ENCODE peak calls at places on chromosomes 7 and 10, in six cellular contexts. C is naive thymus-derived CD8-positive, alpha-beta T cell; H is neuronal stem cell; A is dorsolateral prefrontal cortex; S is C1 segment of cervical spinal cord; I is activated CD8-positive, alpha-beta T cell treated with anti-CD3 and anti-CD28 coated beads for 36 hours. B is an unnamed sample.

GRCh38 chr7:47474937-47475879 is 106.7 kb downstream of the TNS3 start:
- DNase-seq in C (no peak), I (peak), H (no peak), S (no peak), A (peak), B (no peak)

GRCh38 chr7:527723-528122 is 8.1 kb upstream of the PDGFA start:
- DNase-seq in C (no peak), S (no peak), H (no peak), I (no peak), A (no peak), B (no peak)

GRCh38 chr7:130377178-130377577 is 3.1 kb upstream of the CPA1 start:
- DNase-seq in I (no peak), H (no peak), C (no peak), S (no peak), A (peak), B (no peak)

GRCh38 chr7:4661871-4662270 is 20.2 kb upstream of the FOXK1 start:
- DNase-seq in C (no peak), A (peak), S (no peak), H (no peak), I (no peak), B (no peak)

GRCh38 chr7:127214956-127215355 is 37.8 kb downstream of the GRM8 start:
- DNase-seq in C (no peak), I (no peak), H (no peak), S (no peak), A (no peak), B (no peak)

GRCh38 chr7:3246133-3246532 is 54.9 kb upstream of the SDK1 start:
- DNase-seq in H (no peak), A (no peak), S (no peak), C (no peak), I (no peak), B (no peak)

GRCh38 chr10:101228682-101229274 is 485 bp downstream of the LBX1 start:
- DNase-seq in H (no peak), C (no peak), S (no peak), I (no peak), A (no peak), B (no peak)

GRCh38 chr7:13850185-13850752 is 139.2 kb downstream of the ETV1 start:
- DNase-seq in C (peak), I (peak), H (no peak), S (no peak), A (no peak), B (peak)

GRCh38 chr10:47378606-47379444 is 5.3 kb downstream of the ZNF488 start:
- DNase-seq in A (no peak), C (no peak), H (no peak), S (no peak), I (no peak), B (no peak)

GRCh38 chr10:2012209-2012608 is 274.9 kb upstream of the ADARB2 start:
- DNase-seq in C (no peak), A (no peak), I (no peak), S (no peak), H (no peak), B (no peak)

GRCh38 chr7:34225193-34225592 is 319.9 kb downstream of the BMPER start:
- DNase-seq in A (no peak), S (no peak), H (no peak), C (no peak), I (no peak), B (no peak)

GRCh38 chr7:133984023-133984422 is 143.1 kb upstream of the LRGUK start:
- DNase-seq in H (no peak), C (no peak), S (no peak), I (no peak), A (no peak), B (no peak)

GRCh38 chr7:158587425-158588084 is at the start of gene PTPRN2:
- DNase-seq in I (peak), A (no peak), S (peak), H (peak), C (peak), B (peak)

GRCh38 chr7:81402227-81402626 is 367.6 kb downstream of the HGF start:
- DNase-seq in A (no peak), C (no peak), H (no peak), I (no peak), S (no peak), B (no peak)

GRCh38 chr7:36082910-36083309 is 70.1 kb upstream of the EEPD1 start:
- DNase-seq in A (no peak), H (no peak), S (no peak), C (no peak), I (no peak), B (no peak)

GRCh38 chr7:55307123-55307916 is 57.8 kb upstream of the LANCL2 start:
- DNase-seq in S (no peak), A (no peak), H (no peak), C (no peak), I (no peak), B (no peak)

GRCh38 chr7:122532406-122533269 is 166.3 kb downstream of the RNF133 start:
- DNase-seq in A (no peak), H (no peak), I (no peak), S (no peak), C (no peak), B (no peak)

GRCh38 chr10:3467052-3467906 is 294.7 kb upstream of the PITRM1 start:
- DNase-seq in I (no peak), C (no peak), S (no peak), H (no peak), A (peak), B (no peak)

GRCh38 chr10:70982443-70982842 is 94.1 kb upstream of the PCBD1 start:
- DNase-seq in H (no peak), S (no peak), C (no peak), I (no peak), A (no peak), B (no peak)

GRCh38 chr10:72097448-72098300 is 9.3 kb upstream of the SPOCK2 start:
- DNase-seq in C (no peak), I (no peak), A (no peak), H (no peak), S (no peak), B (no peak)

GRCh38 chr10:33535866-33536265 is 201.4 kb upstream of the NRP1 start:
- DNase-seq in I (no peak), A (no peak), H (no peak), S (no peak), C (no peak), B (no peak)

GRCh38 chr10:119337796-119338432 is 130.5 kb downstream of the GRK5 start:
- DNase-seq in H (no peak), S (no peak), C (no peak), A (no peak), I (no peak), B (no peak)

GRCh38 chr10:16232441-16232840 is 204.4 kb upstream of the PTER start:
- DNase-seq in C (no peak), H (no peak), I (no peak), A (no peak), S (no peak), B (no peak)

B was measured in central memory CD4-positive, alpha-beta T cell.